ENCODE peak calls at places on chromosomes 3 and 15, in six cellular contexts. One of them, this sample, is unnamed.

GRCh38 chr3:107999215-107999775 is 91.5 kb downstream of the CD47 start:
- DNase-seq in suprapubic skin: no peak
- DNase-seq in kidney: no peak
- DNase-seq in H9: no peak
- DNase-seq in dorsolateral prefrontal cortex: no peak
- DNase-seq in lower leg skin: peak; percentile 15
- DNase-seq in this sample: no peak

GRCh38 chr15:38028869-38029268 is 94.4 kb downstream of the TMCO5A start:
- DNase-seq in suprapubic skin: no peak
- DNase-seq in kidney: no peak
- DNase-seq in H9: no peak
- DNase-seq in dorsolateral prefrontal cortex: no peak
- DNase-seq in lower leg skin: no peak
- DNase-seq in this sample: no peak

GRCh38 chr3:184260571-184261269 is 633 bp downstream of the CAMK2N2 start:
- DNase-seq in suprapubic skin: no peak
- DNase-seq in kidney: peak; percentile 79
- DNase-seq in H9: no peak
- DNase-seq in dorsolateral prefrontal cortex: no peak
- DNase-seq in lower leg skin: no peak
- DNase-seq in this sample: no peak

GRCh38 chr15:90497912-90498311 is 31.8 kb upstream of the CRTC3 start:
- DNase-seq in suprapubic skin: no peak
- DNase-seq in kidney: no peak
- DNase-seq in H9: peak; percentile 33
- DNase-seq in dorsolateral prefrontal cortex: no peak
- DNase-seq in lower leg skin: no peak
- DNase-seq in this sample: no peak

GRCh38 chr3:193053031-193053430 is 135.4 kb upstream of the MB21D2 start:
- DNase-seq in suprapubic skin: no peak
- DNase-seq in kidney: no peak
- DNase-seq in H9: no peak
- DNase-seq in dorsolateral prefrontal cortex: no peak
- DNase-seq in lower leg skin: no peak
- DNase-seq in this sample: no peak

GRCh38 chr3:142998439-142998838 is 2.9 kb upstream of the U2SURP start:
- DNase-seq in suprapubic skin: no peak
- DNase-seq in kidney: no peak
- DNase-seq in H9: no peak
- DNase-seq in dorsolateral prefrontal cortex: no peak
- DNase-seq in lower leg skin: no peak
- DNase-seq in this sample: no peak

GRCh38 chr15:38708672-38709188 is 144.1 kb upstream of the RASGRP1 start:
- DNase-seq in suprapubic skin: no peak
- DNase-seq in kidney: no peak
- DNase-seq in H9: no peak
- DNase-seq in dorsolateral prefrontal cortex: no peak
- DNase-seq in lower leg skin: no peak
- DNase-seq in this sample: no peak

GRCh38 chr3:8416965-8417364 is 84.7 kb upstream of the LMCD1 start:
- DNase-seq in suprapubic skin: no peak
- DNase-seq in kidney: no peak
- DNase-seq in H9: peak; percentile 43
- DNase-seq in dorsolateral prefrontal cortex: no peak
- DNase-seq in lower leg skin: no peak
- DNase-seq in this sample: peak; percentile 9

GRCh38 chr15:48680841-48681240 is 35.3 kb upstream of the FBN1 start:
- DNase-seq in suprapubic skin: no peak
- DNase-seq in kidney: no peak
- DNase-seq in H9: no peak
- DNase-seq in dorsolateral prefrontal cortex: no peak
- DNase-seq in lower leg skin: no peak
- DNase-seq in this sample: no peak

GRCh38 chr3:23608650-23609049 is 197.1 kb upstream of the UBE2E1 start:
- DNase-seq in suprapubic skin: no peak
- DNase-seq in kidney: no peak
- DNase-seq in H9: peak; percentile 33
- DNase-seq in dorsolateral prefrontal cortex: no peak
- DNase-seq in lower leg skin: no peak
- DNase-seq in this sample: no peak

GRCh38 chr3:39109086-39109485 is 1.6 kb downstream of the TTC21A start:
- DNase-seq in suprapubic skin: no peak
- DNase-seq in kidney: no peak
- DNase-seq in H9: peak; percentile 7
- DNase-seq in dorsolateral prefrontal cortex: no peak
- DNase-seq in lower leg skin: no peak
- DNase-seq in this sample: no peak

GRCh38 chr15:59247364-59247763 is 40.7 kb downstream of the LDHAL6B start:
- DNase-seq in suprapubic skin: no peak
- DNase-seq in kidney: no peak
- DNase-seq in H9: peak; percentile 71
- DNase-seq in dorsolateral prefrontal cortex: peak; percentile 62
- DNase-seq in lower leg skin: no peak
- DNase-seq in this sample: peak; percentile 51

GRCh38 chr3:122619040-122619439 is 41.6 kb downstream of the PARP15 start:
- DNase-seq in suprapubic skin: no peak
- DNase-seq in kidney: no peak
- DNase-seq in H9: no peak
- DNase-seq in dorsolateral prefrontal cortex: no peak
- DNase-seq in lower leg skin: no peak
- DNase-seq in this sample: no peak

GRCh38 chr15:56492786-56493555 is 28.0 kb upstream of the MNS1 start:
- DNase-seq in suprapubic skin: no peak
- DNase-seq in kidney: no peak
- DNase-seq in H9: no peak
- DNase-seq in dorsolateral prefrontal cortex: no peak
- DNase-seq in lower leg skin: no peak
- DNase-seq in this sample: no peak

GRCh38 chr3:196340466-196340865 is 2.3 kb upstream of the TM4SF19 start:
- DNase-seq in suprapubic skin: no peak
- DNase-seq in kidney: no peak
- DNase-seq in H9: no peak
- DNase-seq in dorsolateral prefrontal cortex: no peak
- DNase-seq in lower leg skin: no peak
- DNase-seq in this sample: no peak

GRCh38 chr3:150235799-150236198 is 172.3 kb upstream of the TSC22D2 start:
- DNase-seq in suprapubic skin: no peak
- DNase-seq in kidney: no peak
- DNase-seq in H9: no peak
- DNase-seq in dorsolateral prefrontal cortex: no peak
- DNase-seq in lower leg skin: no peak
- DNase-seq in this sample: no peak

GRCh38 chr15:52728899-52729298 is 49.7 kb upstream of the ATOSA start:
- DNase-seq in suprapubic skin: no peak
- DNase-seq in kidney: no peak
- DNase-seq in H9: no peak
- DNase-seq in dorsolateral prefrontal cortex: no peak
- DNase-seq in lower leg skin: no peak
- DNase-seq in this sample: no peak

GRCh38 chr3:55339390-55339789 is 147.7 kb downstream of the WNT5A start:
- DNase-seq in suprapubic skin: no peak
- DNase-seq in kidney: no peak
- DNase-seq in H9: no peak
- DNase-seq in dorsolateral prefrontal cortex: no peak
- DNase-seq in lower leg skin: no peak
- DNase-seq in this sample: no peak

GRCh38 chr15:77538793-77539487 is 93.8 kb downstream of the LINGO1 start:
- DNase-seq in suprapubic skin: no peak
- DNase-seq in kidney: no peak
- DNase-seq in H9: no peak
- DNase-seq in dorsolateral prefrontal cortex: no peak
- DNase-seq in lower leg skin: no peak
- DNase-seq in this sample: no peak

GRCh38 chr3:13570391-13571194 is 21.7 kb downstream of the FBLN2 start:
- DNase-seq in suprapubic skin: no peak
- DNase-seq in kidney: no peak
- DNase-seq in H9: no peak
- DNase-seq in dorsolateral prefrontal cortex: no peak
- DNase-seq in lower leg skin: no peak
- DNase-seq in this sample: no peak

GRCh38 chr3:49727924-49728361 is 4.2 kb upstream of the GMPPB start:
- DNase-seq in suprapubic skin: peak; percentile 78
- DNase-seq in kidney: no peak
- DNase-seq in H9: no peak
- DNase-seq in dorsolateral prefrontal cortex: no peak
- DNase-seq in lower leg skin: peak; percentile 76
- DNase-seq in this sample: no peak

GRCh38 chr15:31306426-31307269 is 20.0 kb upstream of the KLF13 start:
- DNase-seq in suprapubic skin: peak; percentile 79
- DNase-seq in kidney: no peak
- DNase-seq in H9: peak; percentile 98
- DNase-seq in dorsolateral prefrontal cortex: peak; percentile 98
- DNase-seq in lower leg skin: peak; percentile 87
- DNase-seq in this sample: peak; percentile 77

GRCh38 chr3:11803977-11804903 is 42.4 kb downstream of the TAMM41 start:
- DNase-seq in suprapubic skin: no peak
- DNase-seq in kidney: no peak
- DNase-seq in H9: peak; percentile 41
- DNase-seq in dorsolateral prefrontal cortex: peak; percentile 32
- DNase-seq in lower leg skin: no peak
- DNase-seq in this sample: peak; percentile 8

GRCh38 chr3:192819001-192819569 is 91.7 kb upstream of the FGF12 start:
- DNase-seq in suprapubic skin: no peak
- DNase-seq in kidney: no peak
- DNase-seq in H9: no peak
- DNase-seq in dorsolateral prefrontal cortex: no peak
- DNase-seq in lower leg skin: no peak
- DNase-seq in this sample: no peak

GRCh38 chr3:170528731-170529130 is 57.1 kb downstream of the SLC7A14 start:
- DNase-seq in suprapubic skin: no peak
- DNase-seq in kidney: no peak
- DNase-seq in H9: no peak
- DNase-seq in dorsolateral prefrontal cortex: no peak
- DNase-seq in lower leg skin: no peak
- DNase-seq in this sample: no peak

GRCh38 chr3:80564391-80564790 is 796.6 kb upstream of the ROBO1 start:
- DNase-seq in suprapubic skin: no peak
- DNase-seq in kidney: no peak
- DNase-seq in H9: no peak
- DNase-seq in dorsolateral prefrontal cortex: no peak
- DNase-seq in lower leg skin: no peak
- DNase-seq in this sample: no peak

GRCh38 chr3:10614160-10614559 is 108.8 kb upstream of the ATP2B2 start:
- DNase-seq in suprapubic skin: no peak
- DNase-seq in kidney: no peak
- DNase-seq in H9: no peak
- DNase-seq in dorsolateral prefrontal cortex: no peak
- DNase-seq in lower leg skin: no peak
- DNase-seq in this sample: no peak

GRCh38 chr15:58462547-58462946 is 30.8 kb downstream of the LIPC start:
- DNase-seq in suprapubic skin: no peak
- DNase-seq in kidney: peak; percentile 83
- DNase-seq in H9: peak; percentile 49
- DNase-seq in dorsolateral prefrontal cortex: no peak
- DNase-seq in lower leg skin: no peak
- DNase-seq in this sample: no peak

GRCh38 chr3:35486295-35486694 is 153.0 kb upstream of the ARPP21 start:
- DNase-seq in suprapubic skin: no peak
- DNase-seq in kidney: no peak
- DNase-seq in H9: no peak
- DNase-seq in dorsolateral prefrontal cortex: no peak
- DNase-seq in lower leg skin: no peak
- DNase-seq in this sample: no peak
- TF ChIP-seq CTCF in suprapubic skin: no peak
- TF ChIP-seq CTCF in kidney: no peak
- TF ChIP-seq CTCF in H9: no peak
- TF ChIP-seq CTCF in dorsolateral prefrontal cortex: no peak
- TF ChIP-seq CTCF in lower leg skin: no peak
- TF ChIP-seq CTCF in this sample: no peak

GRCh38 chr3:52014613-52015012 is 18.9 kb upstream of the RPL29 start:
- DNase-seq in suprapubic skin: no peak
- DNase-seq in kidney: no peak
- DNase-seq in H9: peak; percentile 69
- DNase-seq in dorsolateral prefrontal cortex: no peak
- DNase-seq in lower leg skin: no peak
- DNase-seq in this sample: peak; percentile 42
- TF ChIP-seq CTCF in suprapubic skin: no peak
- TF ChIP-seq CTCF in kidney: no peak
- TF ChIP-seq CTCF in H9: peak; percentile 70
- TF ChIP-seq CTCF in dorsolateral prefrontal cortex: peak; percentile 16
- TF ChIP-seq CTCF in lower leg skin: no peak
- TF ChIP-seq CTCF in this sample: peak; percentile 48

GRCh38 chr15:91965501-91966180 is 112.1 kb downstream of the SLCO3A1 start:
- DNase-seq in suprapubic skin: no peak
- DNase-seq in kidney: peak; percentile 84
- DNase-seq in H9: no peak
- DNase-seq in dorsolateral prefrontal cortex: no peak
- DNase-seq in lower leg skin: no peak
- DNase-seq in this sample: no peak

GRCh38 chr15:91970142-91970541 is 116.6 kb downstream of the SLCO3A1 start:
- DNase-seq in suprapubic skin: no peak
- DNase-seq in kidney: peak; percentile 82
- DNase-seq in H9: no peak
- DNase-seq in dorsolateral prefrontal cortex: peak; percentile 82
- DNase-seq in lower leg skin: peak; percentile 91
- DNase-seq in this sample: no peak

GRCh38 chr15:91967935-91968605 is 114.6 kb downstream of the SLCO3A1 start:
- DNase-seq in suprapubic skin: no peak
- DNase-seq in kidney: no peak
- DNase-seq in H9: no peak
- DNase-seq in dorsolateral prefrontal cortex: no peak
- DNase-seq in lower leg skin: no peak
- DNase-seq in this sample: no peak

GRCh38 chr15:91966181-91966552 is 112.7 kb downstream of the SLCO3A1 start:
- DNase-seq in suprapubic skin: no peak
- DNase-seq in kidney: no peak
- DNase-seq in H9: no peak
- DNase-seq in dorsolateral prefrontal cortex: no peak
- DNase-seq in lower leg skin: no peak
- DNase-seq in this sample: no peak

GRCh38 chr15:91968610-91969009 is 115.1 kb downstream of the SLCO3A1 start:
- DNase-seq in suprapubic skin: no peak
- DNase-seq in kidney: no peak
- DNase-seq in H9: peak; percentile 45
- DNase-seq in dorsolateral prefrontal cortex: no peak
- DNase-seq in lower leg skin: no peak
- DNase-seq in this sample: no peak
- TF ChIP-seq CTCF in suprapubic skin: no peak
- TF ChIP-seq CTCF in kidney: no peak
- TF ChIP-seq CTCF in H9: peak; percentile 67
- TF ChIP-seq CTCF in dorsolateral prefrontal cortex: no peak
- TF ChIP-seq CTCF in lower leg skin: no peak
- TF ChIP-seq CTCF in this sample: peak; percentile 18

GRCh38 chr3:179299316-179299715 is 23.5 kb upstream of the ZNF639 start:
- DNase-seq in suprapubic skin: no peak
- DNase-seq in kidney: no peak
- DNase-seq in H9: no peak
- DNase-seq in dorsolateral prefrontal cortex: no peak
- DNase-seq in lower leg skin: no peak
- DNase-seq in this sample: no peak
- TF ChIP-seq CTCF in suprapubic skin: no peak
- TF ChIP-seq CTCF in kidney: no peak
- TF ChIP-seq CTCF in H9: no peak
- TF ChIP-seq CTCF in dorsolateral prefrontal cortex: no peak
- TF ChIP-seq CTCF in lower leg skin: no peak
- TF ChIP-seq CTCF in this sample: no peak

This sample was measured in neural crest cell.